ENCODE peak calls at places on chromosomes 7 and 10, in five cellular contexts. C is H1, I is uterus, Q is fibroblast of pulmonary artery, J is colonic mucosa. T is an unnamed sample.

GRCh38 chr7:102287465-102288146 is 938 bp downstream of the SH2B2 start:
- DNase-seq in C (no peak), I (peak), Q (no peak), J (peak), T (no peak)

GRCh38 chr10:132390455-132391371 is 6.3 kb upstream of the PWWP2B start:
- DNase-seq in C (no peak), I (peak), Q (no peak), J (no peak), T (peak)

GRCh38 chr7:10212664-10213063 is 761.0 kb upstream of the PHF14 start:
- DNase-seq in C (no peak), I (no peak), Q (no peak), J (no peak), T (no peak)

GRCh38 chr10:13103554-13103953 is 3.6 kb downstream of the OPTN start:
- DNase-seq in C (no peak), I (no peak), Q (no peak), J (no peak), T (no peak)

GRCh38 chr10:17607603-17608332 is 9.4 kb downstream of the HACD1 start:
- DNase-seq in C (no peak), I (no peak), Q (peak), J (no peak), T (no peak)

GRCh38 chr7:36279926-36280315 is 109.7 kb upstream of the ANLN start:
- DNase-seq in C (no peak), I (no peak), Q (no peak), J (no peak), T (no peak)

GRCh38 chr7:7014827-7015610 is 167.3 kb upstream of the C1GALT1 start:
- DNase-seq in C (no peak), I (no peak), Q (no peak), J (no peak), T (no peak)

GRCh38 chr7:79050592-79050991 is 402.9 kb downstream of the MAGI2 start:
- DNase-seq in C (no peak), I (no peak), Q (peak), J (no peak), T (no peak)

GRCh38 chr10:132458595-132459251 is 61.7 kb downstream of the PWWP2B start:
- DNase-seq in C (no peak), I (peak), Q (peak), J (peak), T (peak)

GRCh38 chr10:122229678-122230077 is 41.4 kb upstream of the BTBD16 start:
- DNase-seq in C (no peak), I (no peak), Q (no peak), J (no peak), T (no peak)

GRCh38 chr10:126663328-126663727 is 7.2 kb downstream of the C10orf90 start:
- DNase-seq in C (no peak), I (peak), Q (peak), J (no peak), T (peak)

GRCh38 chr10:100969175-100970075 is at the start of gene SEMA4G:
- DNase-seq in C (peak), I (peak), Q (peak), J (peak), T (no peak)

GRCh38 chr7:151361193-151361959 is 19.8 kb downstream of the NUB1 start:
- DNase-seq in C (no peak), I (no peak), Q (no peak), J (no peak), T (no peak)

GRCh38 chr10:61592581-61592980 is 70.1 kb upstream of the CABCOCO1 start:
- DNase-seq in C (no peak), I (no peak), Q (peak), J (no peak), T (no peak)

GRCh38 chr10:98267894-98268693 is at the start of gene LOXL4:
- DNase-seq in C (no peak), I (peak), Q (peak), J (no peak), T (no peak)

GRCh38 chr10:88848499-88848898 is 3.1 kb downstream of the ANKRD22 start:
- DNase-seq in C (no peak), I (no peak), Q (peak), J (no peak), T (no peak)

GRCh38 chr7:6530626-6531491 is 20.4 kb downstream of the GRID2IP start:
- DNase-seq in C (no peak), I (no peak), Q (no peak), J (peak), T (no peak)

GRCh38 chr7:92621641-92622429 is 31.6 kb upstream of the FAM133B start:
- DNase-seq in C (no peak), I (no peak), Q (no peak), J (no peak), T (no peak)

GRCh38 chr10:44827431-44828006 is 83.6 kb upstream of the TMEM72 start:
- DNase-seq in C (no peak), I (no peak), Q (no peak), J (no peak), T (peak)

GRCh38 chr7:35468606-35469005 is 214.7 kb upstream of the TBX20 start:
- DNase-seq in C (no peak), I (no peak), Q (no peak), J (no peak), T (no peak)

GRCh38 chr7:140059288-140060242 is 3.2 kb downstream of the PARP12 start:
- DNase-seq in C (no peak), I (peak), Q (peak), J (peak), T (peak)

GRCh38 chr10:29805134-29805691 is 170.4 kb upstream of the SVIL start:
- DNase-seq in C (no peak), I (no peak), Q (no peak), J (no peak), T (no peak)

GRCh38 chr7:139034855-139035587 is 821 bp downstream of the ZC3HAV1L start:
- DNase-seq in C (no peak), I (peak), Q (peak), J (peak), T (no peak)

GRCh38 chr7:46003896-46004875 is 83.1 kb upstream of the IGFBP3 start:
- DNase-seq in C (no peak), I (no peak), Q (peak), J (no peak), T (no peak)

GRCh38 chr7:67344481-67345193 is 348.0 kb downstream of the TYW1 start:
- DNase-seq in C (no peak), I (no peak), Q (no peak), J (no peak), T (no peak)

GRCh38 chr10:58424176-58424575 is 39.0 kb downstream of the TFAM start:
- DNase-seq in C (no peak), I (no peak), Q (peak), J (no peak), T (no peak)

DNA sequence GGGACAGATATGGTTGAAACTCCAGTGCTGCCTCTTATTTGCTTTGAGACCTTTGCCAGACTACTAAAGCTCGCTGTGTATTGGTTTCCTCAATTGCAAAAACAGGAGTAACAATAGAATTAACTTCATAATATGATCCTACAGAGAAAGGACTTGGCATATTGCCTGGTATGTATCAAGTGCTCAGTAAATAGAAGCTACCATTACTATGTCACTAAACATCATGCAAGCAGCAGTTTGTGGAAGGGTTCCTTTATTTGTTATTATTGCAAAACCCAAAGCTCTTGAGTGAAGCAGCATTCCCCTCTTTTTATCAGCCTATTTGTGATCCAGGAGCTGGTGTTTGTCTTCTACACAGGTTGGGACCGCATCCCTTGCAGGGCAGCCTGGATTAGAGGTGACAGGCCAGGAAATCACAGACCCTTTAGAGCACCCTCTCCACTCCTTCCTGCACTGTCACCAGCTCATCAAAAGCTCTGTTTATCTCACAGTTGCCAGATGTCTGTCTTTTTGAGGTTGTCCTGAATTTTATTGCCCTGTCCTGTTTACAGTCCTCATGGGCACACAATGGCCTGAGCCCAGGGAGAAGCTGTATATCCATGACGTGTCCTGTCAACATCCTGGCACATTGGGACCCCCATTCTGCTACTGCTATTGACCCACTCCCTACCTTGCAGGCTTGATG is 121.5 kb downstream of the SNX10 start:
- DNase-seq in C (no peak), I (no peak), Q (no peak), J (no peak), T (no peak)
- TF ChIP-seq CTCF in C (no peak), I (no peak), Q (no peak), J (no peak), T (no peak)

DNA sequence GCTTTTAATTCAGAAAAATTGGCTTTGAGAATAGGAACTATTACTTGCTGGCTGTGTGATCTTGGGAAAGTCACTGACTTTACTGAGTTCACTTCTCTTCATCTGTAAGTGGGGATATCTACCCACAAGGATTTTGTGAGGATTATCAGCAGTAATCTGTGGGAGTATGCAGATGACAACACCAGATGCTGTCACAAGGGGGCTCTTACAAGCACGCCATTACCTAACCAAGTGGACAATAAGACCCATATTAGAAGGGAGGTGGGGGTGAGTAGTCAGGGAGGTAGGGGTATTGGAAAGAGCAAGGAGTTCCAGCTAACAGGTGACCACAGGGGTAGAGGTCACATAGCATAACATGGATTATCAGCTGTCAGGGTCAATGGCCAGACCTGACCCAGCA is 569.4 kb downstream of the SUGCT start:
- DNase-seq in C (no peak), I (no peak), Q (no peak), J (no peak), T (no peak)
- TF ChIP-seq CTCF in C (no peak), I (no peak), Q (no peak), J (no peak), T (no peak)

GRCh38 chr7:28360739-28361138 is 51.6 kb upstream of the CREB5 start:
- DNase-seq in C (no peak), I (no peak), Q (no peak), J (no peak), T (no peak)
- TF ChIP-seq CTCF in C (no peak), I (no peak), Q (no peak), J (no peak), T (no peak)

GRCh38 chr10:114487815-114488536 is 83.7 kb upstream of the AFAP1L2 start:
- DNase-seq in C (no peak), I (no peak), Q (no peak), J (no peak), T (no peak)

GRCh38 chr10:114489521-114490310 is 85.4 kb upstream of the AFAP1L2 start:
- DNase-seq in C (no peak), I (no peak), Q (no peak), J (no peak), T (peak)

GRCh38 chr10:114483575-114483974 is 79.3 kb upstream of the AFAP1L2 start:
- DNase-seq in C (no peak), I (no peak), Q (no peak), J (no peak), T (no peak)

GRCh38 chr10:114485695-114486400 is 81.5 kb upstream of the AFAP1L2 start:
- DNase-seq in C (no peak), I (no peak), Q (no peak), J (no peak), T (no peak)

GRCh38 chr10:114486938-114487814 is 82.9 kb upstream of the AFAP1L2 start:
- DNase-seq in C (no peak), I (no peak), Q (no peak), J (no peak), T (no peak)
- TF ChIP-seq CTCF in C (no peak), I (no peak), Q (no peak), J (no peak), T (no peak)

GRCh38 chr10:24866615-24867583 is 85.5 kb downstream of the PRTFDC1 start:
- DNase-seq in C (no peak), I (peak), Q (peak), J (peak), T (peak)
- TF ChIP-seq CTCF in C (no peak), I (no peak), Q (no peak), J (no peak), T (no peak)

GRCh38 chr7:107169120-107170050 is 582 bp downstream of the HBP1 start:
- DNase-seq in C (peak), I (peak), Q (peak), J (peak), T (peak)
- TF ChIP-seq CTCF in C (no peak), I (peak), Q (peak), J (no peak), T (no peak)

GRCh38 chr7:40008218-40008815 is 58.3 kb downstream of the CDK13 start:
- DNase-seq in C (no peak), I (no peak), Q (peak), J (no peak), T (no peak)
- TF ChIP-seq CTCF in C (no peak), I (no peak), Q (no peak), J (no peak), T (no peak)

GRCh38 chr10:34249634-34250033 is 565.5 kb downstream of the PARD3 start:
- DNase-seq in C (no peak), I (no peak), Q (no peak), J (no peak), T (no peak)
- TF ChIP-seq CTCF in C (peak), I (no peak), Q (no peak), J (no peak), T (no peak)

DNA sequence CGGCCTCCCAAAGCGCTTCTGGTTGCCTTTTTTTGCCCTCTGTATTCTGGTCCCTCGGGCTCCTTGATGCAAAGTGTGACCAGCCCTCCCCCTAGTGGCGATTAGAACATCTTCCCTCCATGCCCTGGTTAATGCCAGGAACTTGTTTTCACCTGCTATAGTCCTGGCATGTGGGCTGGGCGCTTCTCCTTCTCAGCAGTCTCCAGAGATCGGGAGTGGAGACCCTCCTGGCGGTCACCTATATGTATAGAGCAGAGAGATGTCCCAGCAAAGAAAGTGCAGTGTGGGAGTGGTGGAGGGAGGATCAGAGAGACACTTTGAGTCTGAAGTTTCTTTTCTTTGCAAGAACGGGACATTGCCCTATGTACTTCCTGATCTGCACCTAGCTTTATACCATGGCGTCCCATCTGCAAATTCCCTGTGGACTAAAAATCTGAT is 264.1 kb downstream of the OTUD1 start:
- DNase-seq in C (peak), I (no peak), Q (peak), J (peak), T (peak)
- TF ChIP-seq CTCF in C (peak), I (peak), Q (peak), J (peak), T (peak)